ENCODE peak calls at places on chromosome X, in four cellular contexts. Z, X, A and L are unnamed samples.

GRCh38 chrX:129445436-129445835 is 77.9 kb downstream of the SMARCA1 start:
- DNase-seq in Z (no peak), X (no peak), A (no peak), L (no peak)

GRCh38 chrX:65745992-65746391 is 78.5 kb downstream of the MSN start:
- DNase-seq in Z (peak; percentile 11), X (no peak), A (no peak), L (no peak)

GRCh38 chrX:136477026-136477425 is 10.7 kb upstream of the BRS3 start:
- DNase-seq in Z (no peak), X (no peak), A (no peak), L (no peak)

GRCh38 chrX:118571829-118572228 is 76.2 kb downstream of the DOCK11 start:
- DNase-seq in Z (peak; percentile 9), X (no peak), A (no peak), L (peak; percentile 35)

GRCh38 chrX:1507511-1508463 is 29.2 kb downstream of the P2RY8 start:
- DNase-seq in Z (no peak), X (peak; percentile 71), A (no peak), L (peak; percentile 58)

GRCh38 chrX:9882669-9883446 is 84.3 kb upstream of the CLDN34 start:
- DNase-seq in Z (peak; percentile 16), X (no peak), A (no peak), L (no peak)

GRCh38 chrX:118627084-118627758 is 100.2 kb upstream of the IL13RA1 start:
- DNase-seq in Z (peak; percentile 22), X (no peak), A (no peak), L (no peak)

GRCh38 chrX:75547783-75548182 is 24.9 kb upstream of the ZDHHC15 start:
- DNase-seq in Z (no peak), X (no peak), A (peak; percentile 34), L (no peak)

GRCh38 chrX:5086388-5086787 is 1142.3 kb downstream of the NLGN4X start:
- DNase-seq in Z (no peak), X (no peak), A (no peak), L (no peak)

GRCh38 chrX:22968494-22968893 is 31.3 kb upstream of the DDX53 start:
- DNase-seq in Z (no peak), X (no peak), A (no peak), L (no peak)

GRCh38 chrX:41333744-41333993 is 293 bp upstream of the DDX3X start:
- DNase-seq in Z (peak; percentile 94), X (no peak), A (peak; percentile 86), L (peak; percentile 71)

GRCh38 chrX:119073200-119073905 is 560 bp downstream of the CT47C1 start:
- DNase-seq in Z (no peak), X (no peak), A (no peak), L (no peak)

GRCh38 chrX:95733426-95733825 is 951.2 kb upstream of the DIAPH2 start:
- DNase-seq in Z (no peak), X (no peak), A (no peak), L (no peak)

GRCh38 chrX:72003811-72004750 is 93.4 kb downstream of the NHSL2 start:
- DNase-seq in Z (peak; percentile 39), X (no peak), A (peak; percentile 26), L (peak; percentile 44)

DNA sequence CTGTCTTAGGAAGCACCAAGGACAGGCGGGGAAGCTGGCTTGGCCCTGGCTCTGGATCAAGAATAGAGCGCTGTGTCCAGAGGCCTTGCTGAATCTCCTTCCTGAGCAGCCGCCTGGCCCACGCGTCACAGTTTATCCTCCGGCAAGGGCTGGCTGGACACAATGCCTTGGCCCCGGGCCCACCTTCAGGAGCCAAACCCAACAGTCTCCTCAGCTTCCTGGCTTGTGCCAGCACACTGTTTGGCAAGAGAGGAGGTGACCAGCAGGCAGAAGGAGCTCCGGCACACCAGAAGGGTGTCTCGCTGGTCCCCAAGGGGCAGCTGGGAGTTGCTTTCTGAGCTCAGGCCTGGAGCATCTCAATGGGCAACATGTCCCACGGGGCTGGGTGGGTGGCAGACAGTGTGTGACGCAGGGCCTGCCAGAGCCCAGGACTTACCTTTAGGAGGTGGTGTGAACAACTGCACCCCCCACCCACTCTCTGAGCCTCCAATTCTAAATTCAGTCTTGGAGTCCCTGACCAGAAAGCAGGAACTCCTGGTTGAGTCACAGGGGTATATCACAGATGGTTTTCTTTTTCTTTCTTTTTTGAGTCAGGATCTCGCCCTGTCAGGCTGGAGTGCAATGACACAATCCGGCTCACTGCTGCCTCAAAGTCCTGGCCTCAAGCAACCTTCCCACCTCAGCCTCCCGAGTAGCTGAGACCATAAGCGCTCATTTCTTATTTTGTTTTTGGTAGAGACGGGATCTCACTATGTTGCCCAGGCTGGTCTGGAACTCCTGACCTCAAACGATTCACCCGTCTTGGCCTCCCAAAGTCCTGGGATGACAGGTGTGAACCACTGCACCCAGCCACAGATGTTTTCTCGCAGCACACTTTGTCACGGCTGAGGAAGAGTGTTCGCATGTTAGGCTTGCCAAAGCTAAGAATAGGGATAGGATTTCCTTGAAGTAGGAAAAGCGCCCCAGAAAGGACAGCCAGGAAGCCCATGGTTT is 361.2 kb downstream of the BCOR start:
- DNase-seq in Z (peak; percentile 72), X (peak; percentile 83), A (peak; percentile 73), L (peak; percentile 81)
- TF ChIP-seq EP300 in Z (no peak), X (no peak), A (no peak), L (no peak)

GRCh38 chrX:29455702-29456101 is 759.7 kb upstream of the MAGEB2 start:
- DNase-seq in Z (no peak), X (no peak), A (no peak), L (no peak)

GRCh38 chrX:29466441-29466840 is 748.9 kb upstream of the MAGEB2 start:
- DNase-seq in Z (no peak), X (no peak), A (no peak), L (no peak)

DNA sequence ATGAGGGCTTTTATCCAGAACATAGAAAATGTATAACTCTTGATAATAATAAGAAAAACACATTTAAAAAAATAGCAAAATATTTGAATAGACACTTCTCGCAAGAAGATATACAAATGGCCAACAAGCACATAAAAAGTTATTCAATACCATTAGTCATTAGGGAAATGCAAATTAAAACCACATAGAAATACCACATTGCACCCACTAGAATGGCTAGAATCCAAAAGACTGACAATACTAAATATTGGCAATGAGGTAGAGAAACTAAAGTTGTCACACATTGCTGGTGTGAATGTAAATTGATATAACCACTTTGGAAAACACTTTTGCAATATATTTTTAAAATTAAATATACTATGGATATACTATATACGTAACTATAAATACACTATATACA is 754.3 kb upstream of the MAGEB2 start:
- DNase-seq in Z (no peak), X (no peak), A (no peak), L (no peak)
- H3K27ac ChIP-seq in Z (no peak overlapping the region), X (no peak overlapping the region), A (no peak overlapping the region), L (no peak overlapping the region)

DNA sequence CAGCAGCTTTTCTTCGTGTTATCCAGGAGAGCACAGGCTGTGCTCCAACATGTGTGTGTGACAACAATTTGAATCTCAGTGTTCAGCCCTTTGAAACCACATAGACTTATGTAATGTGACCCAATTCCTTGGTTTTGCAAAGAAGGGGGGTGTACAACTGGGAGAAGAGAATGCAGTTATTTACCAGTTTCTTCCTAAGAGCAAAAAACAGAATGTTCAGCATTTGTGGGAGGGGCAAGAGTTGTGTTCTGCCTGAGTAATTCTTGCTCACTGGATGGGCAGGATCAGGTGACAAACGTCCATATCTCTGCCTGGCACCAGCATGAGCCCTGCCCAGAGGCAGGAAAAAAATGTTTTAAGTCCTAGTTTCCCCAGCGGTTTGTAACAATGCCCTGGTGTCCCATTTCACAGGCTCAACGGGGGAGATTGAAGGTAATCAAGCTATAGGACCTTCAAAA is 72.0 kb downstream of the PRPS1 start:
- DNase-seq in Z (no peak), X (no peak), A (no peak), L (no peak)
- TF ChIP-seq EP300 in Z (no peak), X (peak; percentile 63), A (peak; percentile 57), L (no peak)

DNA sequence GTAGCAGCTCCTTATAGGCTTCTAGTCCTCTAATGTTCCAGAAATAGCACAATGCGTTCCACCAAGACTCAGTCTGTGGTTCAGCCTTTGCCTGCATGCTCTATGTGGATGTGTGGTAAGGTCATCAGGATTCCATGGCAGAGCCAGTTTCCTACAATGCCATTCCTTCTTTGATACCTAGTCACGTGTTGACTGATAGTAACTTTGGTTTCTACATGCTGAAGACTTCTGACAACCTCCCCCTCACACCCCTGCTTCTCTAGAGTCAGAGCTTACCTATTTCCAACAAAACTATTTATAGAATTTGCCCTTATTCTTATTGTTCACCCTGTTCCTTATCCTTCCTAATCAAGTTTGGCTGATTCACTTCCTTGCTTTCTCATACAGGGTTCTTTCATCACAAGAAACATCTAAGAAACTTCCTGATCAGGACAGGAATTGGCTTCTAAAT is 81.1 kb downstream of the CT47B1 start:
- DNase-seq in Z (no peak), X (no peak), A (no peak), L (no peak)
- H3K27ac ChIP-seq in Z (no peak overlapping the region), X (no peak overlapping the region), A (no peak overlapping the region), L (no peak overlapping the region)

GRCh38 chrX:52933976-52934703 is 24.2 kb downstream of the FAM156A start:
- DNase-seq in Z (no peak), X (no peak), A (no peak), L (no peak)

GRCh38 chrX:52933213-52933612 is 25.1 kb downstream of the FAM156A start:
- DNase-seq in Z (no peak), X (no peak), A (no peak), L (no peak)

DNA sequence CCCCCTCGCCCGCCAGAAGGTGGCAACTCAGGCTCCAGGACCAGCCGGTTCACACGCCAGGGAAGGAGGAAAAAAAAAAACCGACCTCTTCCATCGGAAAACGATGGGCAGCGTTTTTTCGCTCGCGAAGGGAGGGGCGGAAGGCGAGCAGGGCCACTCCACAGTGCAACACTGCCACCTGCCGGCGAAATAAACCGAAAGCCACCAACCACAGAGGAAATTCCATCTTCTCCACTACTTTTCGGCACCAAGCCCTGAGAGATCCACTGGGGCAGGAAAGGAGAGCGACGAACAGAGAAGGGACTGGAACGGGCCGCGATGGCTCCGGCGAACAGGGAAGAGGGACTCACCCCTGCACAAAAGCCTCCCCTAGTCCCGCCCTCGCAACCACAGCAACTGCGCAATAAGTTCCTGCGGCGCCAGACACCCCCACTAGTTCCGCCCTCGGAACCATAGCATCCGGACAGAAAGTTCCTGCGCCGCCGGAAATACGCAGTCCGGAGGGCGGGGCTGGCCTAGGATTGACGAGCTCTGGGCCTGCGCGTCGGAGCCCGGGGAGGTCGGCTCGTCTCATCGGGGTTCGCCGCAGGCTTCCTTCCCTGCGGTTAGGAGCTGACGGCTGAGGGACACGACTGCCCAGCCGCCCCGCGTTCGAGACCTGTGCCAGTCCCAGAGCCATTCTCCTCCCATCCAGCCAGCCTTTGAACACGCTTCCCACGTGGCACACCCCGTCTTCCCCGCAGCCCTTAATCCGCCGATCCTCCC is 23.4 kb downstream of the FAM156A start:
- DNase-seq in Z (peak; percentile 94), X (peak; percentile 94), A (peak; percentile 96), L (peak; percentile 95)
- TF ChIP-seq EP300 in Z (no peak), X (no peak), A (no peak), L (no peak)

DNA sequence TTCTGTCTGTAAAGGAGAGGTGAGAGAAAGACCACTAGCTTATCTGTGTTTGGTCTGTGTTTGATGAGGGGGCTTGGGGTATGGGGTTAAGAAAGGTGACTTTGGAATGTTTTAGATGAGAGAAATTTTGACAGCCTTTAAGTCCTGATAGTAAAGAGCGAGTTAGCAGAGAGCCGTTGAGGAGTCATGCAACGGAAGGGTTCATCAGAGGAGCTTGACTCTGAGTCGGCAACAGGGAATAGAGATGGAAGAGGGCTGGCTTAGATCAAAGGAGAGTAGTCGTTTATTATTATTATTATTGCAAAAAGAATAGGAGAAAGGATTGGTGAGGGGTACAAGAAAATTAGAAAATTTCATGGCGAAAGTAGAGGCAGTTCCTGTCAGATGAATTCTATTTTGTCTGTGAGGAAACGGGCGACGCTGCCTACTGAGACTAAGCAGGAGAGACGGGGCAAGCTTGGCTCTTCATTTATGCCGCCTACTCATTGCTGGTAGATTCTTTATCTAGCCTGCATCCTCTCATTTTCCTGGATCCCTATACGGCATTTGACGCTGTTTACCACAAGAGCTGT is 473 bp upstream of the VAMP7 start:
- DNase-seq in Z (no peak), X (no peak), A (no peak), L (no peak)
- H3K27ac ChIP-seq in Z (peak overlapping the region; percentile 24), X (no peak overlapping the region), A (no peak overlapping the region), L (peak overlapping the region; percentile 92)